ENCODE peak calls at places on chromosomes 5 and 9, in nine cellular contexts. One of them, this sample, is unnamed.

GRCh38 chr9:117839862-117840261 is 135.7 kb downstream of the TLR4 start:
- DNase-seq in tibial artery: no peak
- DNase-seq in endothelial cell: no peak
- DNase-seq in A549: no peak
- DNase-seq in IMR-90: no peak
- DNase-seq in uterus: no peak
- DNase-seq in mammary epithelial cell: no peak
- DNase-seq in esophagus muscularis mucosa: no peak
- DNase-seq in pancreas: no peak
- DNase-seq in this sample: no peak

GRCh38 chr5:65203746-65204145 is 278.0 kb downstream of the ADAMTS6 start:
- DNase-seq in A549: no peak
- DNase-seq in esophagus muscularis mucosa: no peak
- DNase-seq in endothelial cell: no peak
- DNase-seq in tibial artery: no peak
- DNase-seq in IMR-90: peak; percentile 95
- DNase-seq in pancreas: no peak
- DNase-seq in uterus: no peak
- DNase-seq in mammary epithelial cell: peak; percentile 90
- DNase-seq in this sample: no peak

GRCh38 chr9:129111143-129111761 is at the start of gene PTPA:
- DNase-seq in endothelial cell: peak; percentile 89
- DNase-seq in A549: peak; percentile 82
- DNase-seq in uterus: peak; percentile 86
- DNase-seq in esophagus muscularis mucosa: peak; percentile 94
- DNase-seq in IMR-90: peak; percentile 85
- DNase-seq in tibial artery: peak; percentile 81
- DNase-seq in mammary epithelial cell: peak; percentile 77
- DNase-seq in pancreas: peak; percentile 93
- DNase-seq in this sample: peak; percentile 71

GRCh38 chr5:170636836-170637477 is 133.1 kb downstream of the KCNIP1 start:
- DNase-seq in pancreas: no peak
- DNase-seq in esophagus muscularis mucosa: no peak
- DNase-seq in uterus: no peak
- DNase-seq in IMR-90: no peak
- DNase-seq in A549: no peak
- DNase-seq in endothelial cell: no peak
- DNase-seq in tibial artery: peak; percentile 9
- DNase-seq in mammary epithelial cell: no peak
- DNase-seq in this sample: no peak

GRCh38 chr5:140245354-140245753 is 57.5 kb downstream of the PFDN1 start:
- DNase-seq in pancreas: no peak
- DNase-seq in IMR-90: peak; percentile 45
- DNase-seq in endothelial cell: peak; percentile 42
- DNase-seq in tibial artery: peak; percentile 28
- DNase-seq in A549: no peak
- DNase-seq in esophagus muscularis mucosa: no peak
- DNase-seq in mammary epithelial cell: no peak
- DNase-seq in uterus: no peak
- DNase-seq in this sample: no peak

GRCh38 chr5:51159164-51159563 is 224.1 kb upstream of the ISL1 start:
- DNase-seq in esophagus muscularis mucosa: no peak
- DNase-seq in mammary epithelial cell: no peak
- DNase-seq in A549: no peak
- DNase-seq in pancreas: no peak
- DNase-seq in tibial artery: no peak
- DNase-seq in uterus: no peak
- DNase-seq in IMR-90: no peak
- DNase-seq in endothelial cell: no peak
- DNase-seq in this sample: no peak

GRCh38 chr9:2289234-2289755 is 274.1 kb downstream of the SMARCA2 start:
- DNase-seq in mammary epithelial cell: no peak
- DNase-seq in pancreas: no peak
- DNase-seq in endothelial cell: no peak
- DNase-seq in IMR-90: no peak
- DNase-seq in tibial artery: no peak
- DNase-seq in esophagus muscularis mucosa: no peak
- DNase-seq in A549: no peak
- DNase-seq in uterus: no peak
- DNase-seq in this sample: no peak

GRCh38 chr5:15266841-15267240 is 233.1 kb upstream of the FBXL7 start:
- DNase-seq in IMR-90: no peak
- DNase-seq in mammary epithelial cell: no peak
- DNase-seq in A549: no peak
- DNase-seq in uterus: no peak
- DNase-seq in endothelial cell: no peak
- DNase-seq in tibial artery: no peak
- DNase-seq in esophagus muscularis mucosa: no peak
- DNase-seq in pancreas: no peak
- DNase-seq in this sample: no peak

GRCh38 chr5:96517294-96517693 is 84.2 kb upstream of the PCSK1 start:
- DNase-seq in IMR-90: peak; percentile 73
- DNase-seq in mammary epithelial cell: no peak
- DNase-seq in esophagus muscularis mucosa: no peak
- DNase-seq in tibial artery: no peak
- DNase-seq in A549: no peak
- DNase-seq in endothelial cell: no peak
- DNase-seq in pancreas: no peak
- DNase-seq in uterus: no peak
- DNase-seq in this sample: no peak

GRCh38 chr5:44641820-44642219 is 166.9 kb upstream of the MRPS30 start:
- DNase-seq in A549: no peak
- DNase-seq in uterus: no peak
- DNase-seq in esophagus muscularis mucosa: no peak
- DNase-seq in pancreas: no peak
- DNase-seq in endothelial cell: no peak
- DNase-seq in IMR-90: no peak
- DNase-seq in mammary epithelial cell: no peak
- DNase-seq in tibial artery: no peak
- DNase-seq in this sample: no peak

GRCh38 chr5:1409386-1410110 is 35.7 kb downstream of the SLC6A3 start:
- DNase-seq in esophagus muscularis mucosa: no peak
- DNase-seq in pancreas: peak; percentile 39
- DNase-seq in uterus: no peak
- DNase-seq in tibial artery: peak; percentile 19
- DNase-seq in endothelial cell: peak; percentile 46
- DNase-seq in A549: no peak
- DNase-seq in IMR-90: peak; percentile 13
- DNase-seq in mammary epithelial cell: peak; percentile 6
- DNase-seq in this sample: peak; percentile 13

GRCh38 chr9:126519660-126520425 is 93.9 kb upstream of the LMX1B start:
- DNase-seq in pancreas: peak; percentile 41
- DNase-seq in tibial artery: no peak
- DNase-seq in mammary epithelial cell: no peak
- DNase-seq in endothelial cell: no peak
- DNase-seq in IMR-90: no peak
- DNase-seq in esophagus muscularis mucosa: no peak
- DNase-seq in A549: no peak
- DNase-seq in uterus: no peak
- DNase-seq in this sample: no peak

GRCh38 chr9:134908524-134909364 is 9.0 kb downstream of the FCN1 start:
- DNase-seq in mammary epithelial cell: no peak
- DNase-seq in pancreas: no peak
- DNase-seq in IMR-90: no peak
- DNase-seq in A549: no peak
- DNase-seq in uterus: no peak
- DNase-seq in esophagus muscularis mucosa: no peak
- DNase-seq in endothelial cell: no peak
- DNase-seq in tibial artery: peak; percentile 3
- DNase-seq in this sample: no peak

GRCh38 chr5:158013303-158013702 is 154.4 kb upstream of the CLINT1 start:
- DNase-seq in uterus: no peak
- DNase-seq in IMR-90: no peak
- DNase-seq in A549: no peak
- DNase-seq in endothelial cell: no peak
- DNase-seq in tibial artery: no peak
- DNase-seq in pancreas: no peak
- DNase-seq in esophagus muscularis mucosa: no peak
- DNase-seq in mammary epithelial cell: no peak
- DNase-seq in this sample: no peak

GRCh38 chr5:158014367-158014766 is 155.4 kb upstream of the CLINT1 start:
- DNase-seq in endothelial cell: no peak
- DNase-seq in mammary epithelial cell: no peak
- DNase-seq in esophagus muscularis mucosa: no peak
- DNase-seq in tibial artery: no peak
- DNase-seq in pancreas: no peak
- DNase-seq in A549: no peak
- DNase-seq in IMR-90: no peak
- DNase-seq in uterus: no peak
- DNase-seq in this sample: no peak

GRCh38 chr5:158020555-158021418 is 161.8 kb upstream of the CLINT1 start:
- DNase-seq in A549: no peak
- DNase-seq in pancreas: no peak
- DNase-seq in tibial artery: no peak
- DNase-seq in endothelial cell: no peak
- DNase-seq in uterus: no peak
- DNase-seq in mammary epithelial cell: no peak
- DNase-seq in IMR-90: no peak
- DNase-seq in esophagus muscularis mucosa: no peak
- DNase-seq in this sample: no peak

GRCh38 chr5:158013939-158014338 is 155.0 kb upstream of the CLINT1 start:
- DNase-seq in tibial artery: no peak
- DNase-seq in endothelial cell: peak; percentile 9
- DNase-seq in mammary epithelial cell: peak; percentile 21
- DNase-seq in IMR-90: peak; percentile 12
- DNase-seq in A549: peak; percentile 28
- DNase-seq in esophagus muscularis mucosa: no peak
- DNase-seq in pancreas: no peak
- DNase-seq in uterus: peak; percentile 16
- DNase-seq in this sample: peak; percentile 34

GRCh38 chr5:158017433-158017832 is 158.5 kb upstream of the CLINT1 start:
- DNase-seq in endothelial cell: no peak
- DNase-seq in A549: no peak
- DNase-seq in mammary epithelial cell: no peak
- DNase-seq in IMR-90: no peak
- DNase-seq in esophagus muscularis mucosa: peak; percentile 4
- DNase-seq in pancreas: no peak
- DNase-seq in tibial artery: no peak
- DNase-seq in uterus: no peak
- DNase-seq in this sample: no peak
- TF ChIP-seq CTCF in endothelial cell: no peak
- TF ChIP-seq CTCF in A549: no peak
- TF ChIP-seq CTCF in mammary epithelial cell: no peak
- TF ChIP-seq CTCF in IMR-90: no peak
- TF ChIP-seq CTCF in esophagus muscularis mucosa: no peak
- TF ChIP-seq CTCF in pancreas: no peak
- TF ChIP-seq CTCF in tibial artery: no peak
- TF ChIP-seq CTCF in uterus: no peak
- TF ChIP-seq CTCF in this sample: no peak

DNA sequence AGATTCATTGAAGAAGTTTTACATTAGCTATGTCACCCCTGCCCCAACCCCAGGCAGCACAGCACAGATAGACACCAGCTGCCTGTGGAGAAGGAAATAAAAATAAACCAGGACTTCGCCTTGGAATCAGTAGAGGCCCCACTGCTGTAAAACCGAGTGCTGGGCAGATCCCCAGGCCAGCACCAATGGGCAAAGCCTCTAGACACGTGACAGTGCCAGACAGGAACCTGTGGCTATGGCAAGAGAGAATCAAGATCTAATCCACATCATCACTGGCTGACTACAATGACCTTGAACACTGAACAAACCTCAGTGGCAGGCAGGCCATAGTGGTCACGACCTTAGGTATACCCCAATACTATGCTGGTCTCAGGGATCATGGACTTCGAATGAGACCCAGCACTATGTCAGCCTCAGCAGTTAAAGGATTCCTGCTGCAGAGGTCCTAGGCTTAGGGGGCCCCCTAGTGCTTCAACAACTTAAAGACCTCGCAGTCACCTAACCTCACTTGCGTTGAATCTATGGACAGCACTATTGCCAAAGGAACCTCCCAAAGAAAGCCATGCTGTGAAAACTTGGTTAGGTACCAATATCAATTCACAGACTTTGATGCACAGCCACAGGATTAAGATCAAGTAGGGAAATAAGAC is 2118.6 kb upstream of the C9orf72 start:
- DNase-seq in IMR-90: no peak
- DNase-seq in pancreas: no peak
- DNase-seq in mammary epithelial cell: peak; percentile 48
- DNase-seq in A549: no peak
- DNase-seq in esophagus muscularis mucosa: no peak
- DNase-seq in tibial artery: no peak
- DNase-seq in uterus: no peak
- DNase-seq in endothelial cell: peak; percentile 53
- DNase-seq in this sample: peak; percentile 32
- TF ChIP-seq CTCF in IMR-90: peak; percentile 6
- TF ChIP-seq CTCF in pancreas: no peak
- TF ChIP-seq CTCF in mammary epithelial cell: peak; percentile 70
- TF ChIP-seq CTCF in A549: peak; percentile 18
- TF ChIP-seq CTCF in esophagus muscularis mucosa: no peak
- TF ChIP-seq CTCF in tibial artery: no peak
- TF ChIP-seq CTCF in uterus: no peak
- TF ChIP-seq CTCF in endothelial cell: peak; percentile 40
- TF ChIP-seq CTCF in this sample: peak; percentile 34

GRCh38 chr9:133552236-133552635 is 17.7 kb downstream of the ADAMTSL2 start:
- DNase-seq in endothelial cell: no peak
- DNase-seq in uterus: no peak
- DNase-seq in pancreas: no peak
- DNase-seq in tibial artery: no peak
- DNase-seq in mammary epithelial cell: no peak
- DNase-seq in esophagus muscularis mucosa: no peak
- DNase-seq in IMR-90: no peak
- DNase-seq in A549: no peak
- DNase-seq in this sample: no peak

GRCh38 chr9:133556354-133556753 is 21.9 kb downstream of the ADAMTSL2 start:
- DNase-seq in endothelial cell: no peak
- DNase-seq in IMR-90: no peak
- DNase-seq in A549: no peak
- DNase-seq in mammary epithelial cell: no peak
- DNase-seq in uterus: no peak
- DNase-seq in esophagus muscularis mucosa: no peak
- DNase-seq in tibial artery: no peak
- DNase-seq in pancreas: no peak
- DNase-seq in this sample: no peak

GRCh38 chr9:133553978-133554713 is 19.6 kb downstream of the ADAMTSL2 start:
- DNase-seq in uterus: no peak
- DNase-seq in A549: no peak
- DNase-seq in mammary epithelial cell: no peak
- DNase-seq in endothelial cell: no peak
- DNase-seq in esophagus muscularis mucosa: no peak
- DNase-seq in tibial artery: no peak
- DNase-seq in IMR-90: no peak
- DNase-seq in pancreas: no peak
- DNase-seq in this sample: no peak

GRCh38 chr9:133554729-133555128 is 20.2 kb downstream of the ADAMTSL2 start:
- DNase-seq in esophagus muscularis mucosa: no peak
- DNase-seq in endothelial cell: no peak
- DNase-seq in mammary epithelial cell: no peak
- DNase-seq in IMR-90: no peak
- DNase-seq in pancreas: no peak
- DNase-seq in uterus: no peak
- DNase-seq in A549: no peak
- DNase-seq in tibial artery: no peak
- DNase-seq in this sample: no peak

GRCh38 chr9:133553123-133553522 is 18.6 kb downstream of the ADAMTSL2 start:
- DNase-seq in uterus: no peak
- DNase-seq in A549: no peak
- DNase-seq in pancreas: no peak
- DNase-seq in endothelial cell: no peak
- DNase-seq in IMR-90: no peak
- DNase-seq in mammary epithelial cell: no peak
- DNase-seq in esophagus muscularis mucosa: no peak
- DNase-seq in tibial artery: no peak
- DNase-seq in this sample: no peak
- TF ChIP-seq CTCF in uterus: no peak
- TF ChIP-seq CTCF in A549: no peak
- TF ChIP-seq CTCF in pancreas: no peak
- TF ChIP-seq CTCF in endothelial cell: no peak
- TF ChIP-seq CTCF in IMR-90: no peak
- TF ChIP-seq CTCF in mammary epithelial cell: no peak
- TF ChIP-seq CTCF in esophagus muscularis mucosa: no peak
- TF ChIP-seq CTCF in tibial artery: no peak
- TF ChIP-seq CTCF in this sample: no peak

GRCh38 chr5:171946382-171946781 is 60.1 kb downstream of the FBXW11 start:
- DNase-seq in endothelial cell: no peak
- DNase-seq in tibial artery: no peak
- DNase-seq in IMR-90: no peak
- DNase-seq in mammary epithelial cell: no peak
- DNase-seq in pancreas: no peak
- DNase-seq in A549: no peak
- DNase-seq in esophagus muscularis mucosa: no peak
- DNase-seq in uterus: no peak
- DNase-seq in this sample: no peak
- TF ChIP-seq CTCF in endothelial cell: no peak
- TF ChIP-seq CTCF in tibial artery: no peak
- TF ChIP-seq CTCF in IMR-90: no peak
- TF ChIP-seq CTCF in mammary epithelial cell: peak; percentile 20
- TF ChIP-seq CTCF in pancreas: no peak
- TF ChIP-seq CTCF in A549: no peak
- TF ChIP-seq CTCF in esophagus muscularis mucosa: no peak
- TF ChIP-seq CTCF in uterus: no peak
- TF ChIP-seq CTCF in this sample: no peak

This sample was measured in Calu3.